ENCODE peak calls at places on chromosome 11, in eight cellular contexts. One of them, this sample, is unnamed.

GRCh38 chr11:25860677-25861445 is 471.1 kb upstream of the ANO3 start:
- DNase-seq in CD4-positive, alpha-beta T cell: no peak
- DNase-seq in neural progenitor cell: no peak
- DNase-seq in tibial nerve: no peak
- DNase-seq in coronary artery: no peak
- DNase-seq in MCF 10A: peak; percentile 30
- DNase-seq in AG09309: no peak
- DNase-seq in Calu3: no peak
- DNase-seq in this sample: no peak

GRCh38 chr11:46914363-46914762 is 4.0 kb downstream of the LRP4 start:
- DNase-seq in tibial nerve: no peak
- DNase-seq in coronary artery: no peak
- DNase-seq in CD4-positive, alpha-beta T cell: no peak
- DNase-seq in MCF 10A: no peak
- DNase-seq in AG09309: no peak
- DNase-seq in neural progenitor cell: peak; percentile 66
- DNase-seq in Calu3: no peak
- DNase-seq in this sample: no peak

GRCh38 chr11:3193373-3194015 is 25.1 kb downstream of the MRGPRG start:
- DNase-seq in tibial nerve: no peak
- DNase-seq in coronary artery: peak; percentile 47
- DNase-seq in CD4-positive, alpha-beta T cell: no peak
- DNase-seq in neural progenitor cell: no peak
- DNase-seq in MCF 10A: no peak
- DNase-seq in Calu3: no peak
- DNase-seq in AG09309: no peak
- DNase-seq in this sample: no peak

GRCh38 chr11:41660585-41660984 is 201.1 kb upstream of the LRRC4C start:
- DNase-seq in tibial nerve: no peak
- DNase-seq in CD4-positive, alpha-beta T cell: no peak
- DNase-seq in AG09309: no peak
- DNase-seq in neural progenitor cell: peak; percentile 21
- DNase-seq in Calu3: no peak
- DNase-seq in coronary artery: no peak
- DNase-seq in MCF 10A: no peak
- DNase-seq in this sample: no peak

GRCh38 chr11:121829159-121829643 is 286.8 kb downstream of the BLID start:
- DNase-seq in Calu3: no peak
- DNase-seq in CD4-positive, alpha-beta T cell: no peak
- DNase-seq in MCF 10A: peak; percentile 74
- DNase-seq in tibial nerve: peak; percentile 26
- DNase-seq in neural progenitor cell: no peak
- DNase-seq in AG09309: peak; percentile 100
- DNase-seq in coronary artery: no peak
- DNase-seq in this sample: no peak

GRCh38 chr11:118238947-118239346 is 13.2 kb downstream of the MPZL3 start:
- DNase-seq in coronary artery: no peak
- DNase-seq in MCF 10A: no peak
- DNase-seq in neural progenitor cell: no peak
- DNase-seq in AG09309: no peak
- DNase-seq in CD4-positive, alpha-beta T cell: no peak
- DNase-seq in tibial nerve: no peak
- DNase-seq in Calu3: no peak
- DNase-seq in this sample: no peak

GRCh38 chr11:12087075-12087775 is 23.2 kb upstream of the MICAL2 start:
- DNase-seq in neural progenitor cell: no peak
- DNase-seq in Calu3: peak; percentile 55
- DNase-seq in MCF 10A: peak; percentile 70
- DNase-seq in CD4-positive, alpha-beta T cell: no peak
- DNase-seq in tibial nerve: no peak
- DNase-seq in coronary artery: no peak
- DNase-seq in AG09309: peak; percentile 64
- DNase-seq in this sample: no peak

GRCh38 chr11:23573430-23573829 is 713.2 kb upstream of the CCDC179 start:
- DNase-seq in AG09309: no peak
- DNase-seq in coronary artery: no peak
- DNase-seq in MCF 10A: no peak
- DNase-seq in neural progenitor cell: no peak
- DNase-seq in CD4-positive, alpha-beta T cell: no peak
- DNase-seq in tibial nerve: no peak
- DNase-seq in Calu3: no peak
- DNase-seq in this sample: no peak

GRCh38 chr11:70075836-70076235 is 2.3 kb upstream of the ANO1 start:
- DNase-seq in AG09309: no peak
- DNase-seq in coronary artery: peak; percentile 67
- DNase-seq in Calu3: no peak
- DNase-seq in MCF 10A: no peak
- DNase-seq in tibial nerve: no peak
- DNase-seq in CD4-positive, alpha-beta T cell: no peak
- DNase-seq in neural progenitor cell: no peak
- DNase-seq in this sample: no peak

GRCh38 chr11:68666854-68667253 is 17.5 kb upstream of the GAL start:
- DNase-seq in tibial nerve: no peak
- DNase-seq in AG09309: no peak
- DNase-seq in MCF 10A: no peak
- DNase-seq in coronary artery: peak; percentile 91
- DNase-seq in CD4-positive, alpha-beta T cell: no peak
- DNase-seq in Calu3: no peak
- DNase-seq in neural progenitor cell: peak; percentile 23
- DNase-seq in this sample: no peak

GRCh38 chr11:64837887-64838351 is 6.5 kb downstream of the CDC42BPG start:
- DNase-seq in MCF 10A: no peak
- DNase-seq in neural progenitor cell: no peak
- DNase-seq in tibial nerve: no peak
- DNase-seq in CD4-positive, alpha-beta T cell: no peak
- DNase-seq in Calu3: no peak
- DNase-seq in coronary artery: no peak
- DNase-seq in AG09309: no peak
- DNase-seq in this sample: no peak

GRCh38 chr11:64841592-64842365 is 2.7 kb downstream of the CDC42BPG start:
- DNase-seq in MCF 10A: no peak
- DNase-seq in Calu3: peak; percentile 20
- DNase-seq in coronary artery: no peak
- DNase-seq in CD4-positive, alpha-beta T cell: no peak
- DNase-seq in tibial nerve: no peak
- DNase-seq in neural progenitor cell: peak; percentile 55
- DNase-seq in AG09309: no peak
- DNase-seq in this sample: no peak

GRCh38 chr11:64839335-64839734 is 5.1 kb downstream of the CDC42BPG start:
- DNase-seq in neural progenitor cell: no peak
- DNase-seq in MCF 10A: no peak
- DNase-seq in tibial nerve: no peak
- DNase-seq in CD4-positive, alpha-beta T cell: no peak
- DNase-seq in coronary artery: no peak
- DNase-seq in AG09309: no peak
- DNase-seq in Calu3: no peak
- DNase-seq in this sample: no peak

GRCh38 chr11:64838600-64839334 is 5.7 kb downstream of the CDC42BPG start:
- DNase-seq in neural progenitor cell: no peak
- DNase-seq in tibial nerve: no peak
- DNase-seq in CD4-positive, alpha-beta T cell: no peak
- DNase-seq in coronary artery: no peak
- DNase-seq in AG09309: no peak
- DNase-seq in MCF 10A: no peak
- DNase-seq in Calu3: no peak
- DNase-seq in this sample: no peak

DNA sequence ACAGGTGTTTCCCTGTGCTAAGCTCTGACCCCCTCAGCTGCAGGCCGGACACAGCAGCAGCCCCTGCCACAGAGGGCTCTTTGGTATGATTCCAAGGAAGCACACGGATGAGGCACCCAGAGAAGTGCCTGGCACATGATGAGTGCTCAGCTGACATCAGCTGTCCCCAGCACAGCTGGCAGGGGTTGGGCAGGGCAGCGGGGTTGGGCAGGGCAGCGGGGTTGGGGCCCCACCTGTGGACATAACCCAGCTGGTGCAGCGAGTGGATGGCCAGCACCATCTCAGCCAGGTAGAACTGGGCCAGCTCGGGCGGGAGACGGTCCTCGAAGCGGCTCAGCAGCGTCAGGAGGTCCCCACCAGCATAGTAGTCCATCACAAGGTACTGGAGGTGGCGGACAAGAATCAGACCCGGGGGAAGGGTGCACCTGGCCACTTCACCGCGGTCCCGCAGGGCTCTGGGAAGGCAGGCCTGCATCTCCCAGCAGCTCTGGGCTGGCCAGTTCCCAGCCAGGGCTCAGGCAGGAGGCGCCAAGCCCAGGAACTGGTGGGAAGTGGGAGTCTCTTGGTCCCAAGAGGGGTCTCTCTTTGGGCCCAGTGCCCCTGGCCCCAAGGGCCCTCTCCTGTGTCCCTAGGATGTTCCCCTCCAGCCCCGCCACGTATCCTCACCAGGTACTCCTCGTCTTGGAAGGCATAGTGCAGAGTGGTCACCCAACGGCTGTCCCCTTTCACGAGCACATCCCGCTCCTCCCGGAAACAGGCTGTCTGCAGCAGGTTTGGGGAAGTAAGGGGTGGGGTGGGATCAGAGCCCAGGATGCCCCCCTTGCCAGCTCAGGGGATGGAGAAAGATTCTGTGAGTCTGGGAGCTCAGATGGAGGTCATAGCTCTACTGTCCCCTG is 4.3 kb downstream of the CDC42BPG start:
- DNase-seq in neural progenitor cell: no peak
- DNase-seq in Calu3: no peak
- DNase-seq in tibial nerve: no peak
- DNase-seq in CD4-positive, alpha-beta T cell: no peak
- DNase-seq in coronary artery: no peak
- DNase-seq in MCF 10A: no peak
- DNase-seq in AG09309: no peak
- DNase-seq in this sample: no peak
- TF ChIP-seq CTCF in neural progenitor cell: no peak
- TF ChIP-seq CTCF in Calu3: no peak
- TF ChIP-seq CTCF in tibial nerve: no peak
- TF ChIP-seq CTCF in CD4-positive, alpha-beta T cell: no peak
- TF ChIP-seq CTCF in coronary artery: no peak
- TF ChIP-seq CTCF in MCF 10A: no peak
- TF ChIP-seq CTCF in AG09309: no peak
- TF ChIP-seq CTCF in this sample: no peak

DNA sequence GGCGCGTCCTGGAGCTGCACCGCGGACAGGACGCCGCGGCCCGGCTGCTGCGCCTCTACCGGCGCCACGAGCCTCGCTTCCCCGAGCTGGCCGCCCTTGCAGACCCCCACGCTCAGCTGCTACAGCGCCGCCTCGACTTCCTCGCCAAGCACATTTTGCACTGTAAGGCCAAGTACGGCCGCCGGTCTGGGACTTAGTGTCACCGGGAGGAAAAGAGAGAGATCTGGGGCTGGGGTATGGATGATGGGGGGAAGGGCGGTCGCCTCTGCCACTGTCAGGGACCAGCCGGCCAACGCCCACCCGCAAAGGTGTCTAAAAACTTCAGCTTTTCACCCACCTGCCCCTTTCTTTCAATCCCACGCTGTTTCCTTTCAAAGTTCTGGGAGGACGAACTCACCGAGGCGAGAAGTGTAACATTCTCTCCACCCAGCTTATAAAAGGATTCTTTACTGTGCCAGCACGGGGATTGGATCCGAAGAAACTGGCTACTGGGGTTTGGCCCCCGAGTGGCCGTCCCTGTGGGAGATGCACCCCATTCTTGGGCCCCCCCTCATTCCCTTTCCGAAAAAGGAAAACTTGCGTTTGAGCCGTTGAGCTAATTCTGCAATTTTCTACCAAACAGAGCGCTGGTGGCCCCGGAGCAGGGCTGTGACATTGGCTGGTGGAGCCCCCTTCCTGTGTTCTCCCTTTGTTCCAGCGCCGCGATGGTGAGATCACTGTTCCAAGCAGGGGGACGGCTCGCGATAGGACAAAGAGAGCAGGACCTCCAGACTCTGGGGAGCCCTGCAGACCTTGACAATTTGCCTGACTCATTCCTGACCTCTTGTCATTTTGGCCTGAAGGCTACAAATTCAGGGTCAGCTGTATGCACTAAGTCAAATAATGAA is 1.7 kb downstream of the FJX1 start:
- DNase-seq in neural progenitor cell: peak; percentile 87
- DNase-seq in CD4-positive, alpha-beta T cell: no peak
- DNase-seq in MCF 10A: peak; percentile 47
- DNase-seq in AG09309: no peak
- DNase-seq in Calu3: peak; percentile 49
- DNase-seq in tibial nerve: no peak
- DNase-seq in coronary artery: no peak
- DNase-seq in this sample: peak; percentile 45
- TF ChIP-seq CTCF in neural progenitor cell: no peak
- TF ChIP-seq CTCF in CD4-positive, alpha-beta T cell: no peak
- TF ChIP-seq CTCF in MCF 10A: no peak
- TF ChIP-seq CTCF in AG09309: no peak
- TF ChIP-seq CTCF in Calu3: no peak
- TF ChIP-seq CTCF in tibial nerve: no peak
- TF ChIP-seq CTCF in coronary artery: no peak
- TF ChIP-seq CTCF in this sample: peak; percentile 4

GRCh38 chr11:79227732-79228416 is 213.0 kb downstream of the TENM4 start:
- DNase-seq in AG09309: no peak
- DNase-seq in tibial nerve: no peak
- DNase-seq in coronary artery: no peak
- DNase-seq in CD4-positive, alpha-beta T cell: no peak
- DNase-seq in neural progenitor cell: peak; percentile 41
- DNase-seq in MCF 10A: no peak
- DNase-seq in Calu3: no peak
- DNase-seq in this sample: no peak
- TF ChIP-seq CTCF in AG09309: peak; percentile 2
- TF ChIP-seq CTCF in tibial nerve: no peak
- TF ChIP-seq CTCF in coronary artery: no peak
- TF ChIP-seq CTCF in CD4-positive, alpha-beta T cell: no peak
- TF ChIP-seq CTCF in neural progenitor cell: peak; percentile 12
- TF ChIP-seq CTCF in MCF 10A: no peak
- TF ChIP-seq CTCF in Calu3: no peak
- TF ChIP-seq CTCF in this sample: no peak

GRCh38 chr11:78079232-78080083 is at the start of gene NDUFC2:
- DNase-seq in Calu3: peak; percentile 78
- DNase-seq in coronary artery: peak; percentile 89
- DNase-seq in CD4-positive, alpha-beta T cell: peak; percentile 58
- DNase-seq in tibial nerve: peak; percentile 71
- DNase-seq in MCF 10A: peak; percentile 72
- DNase-seq in neural progenitor cell: peak; percentile 84
- DNase-seq in AG09309: peak; percentile 40
- DNase-seq in this sample: peak; percentile 51
- TF ChIP-seq CTCF in Calu3: no peak
- TF ChIP-seq CTCF in coronary artery: no peak
- TF ChIP-seq CTCF in CD4-positive, alpha-beta T cell: no peak
- TF ChIP-seq CTCF in tibial nerve: no peak
- TF ChIP-seq CTCF in MCF 10A: no peak
- TF ChIP-seq CTCF in neural progenitor cell: peak; percentile 6
- TF ChIP-seq CTCF in AG09309: peak; percentile 12
- TF ChIP-seq CTCF in this sample: peak; percentile 10

This sample was measured in progenitor cell of endocrine pancreas.